ENCODE peak calls at places on chromosomes 5 and 9, in five cellular contexts. N, E, A, K and G are unnamed samples.

GRCh38 chr9:104861406-104861805 is 66.5 kb downstream of the ABCA1 start:
- DNase-seq in E (no peak), N (no peak), A (no peak), K (no peak), G (no peak)

GRCh38 chr5:141513021-141513626 is 24.2 kb downstream of the PCDHGC5 start:
- DNase-seq in N (no peak), E (no peak), A (no peak), K (no peak), G (no peak)

GRCh38 chr5:138491669-138492551 is 26.6 kb downstream of the EGR1 start:
- DNase-seq in K (peak; percentile 92), E (peak; percentile 51), N (peak; percentile 97), A (peak; percentile 76), G (peak; percentile 83)

GRCh38 chr9:75186767-75187380 is 98.6 kb downstream of the OSTF1 start:
- DNase-seq in N (peak; percentile 29), K (peak; percentile 28), A (no peak), E (no peak), G (no peak)

GRCh38 chr9:130499804-130500263 is 55.1 kb downstream of the ASS1 start:
- DNase-seq in E (peak; percentile 87), A (no peak), N (peak; percentile 16), K (peak; percentile 50), G (no peak)

GRCh38 chr5:151469992-151470391 is 22.6 kb downstream of the SLC36A1 start:
- DNase-seq in A (no peak), K (no peak), N (no peak), E (no peak), G (no peak)

GRCh38 chr9:9305600-9305999 is 1307.2 kb downstream of the PTPRD start:
- DNase-seq in N (no peak), K (no peak), E (no peak), A (no peak), G (no peak)

GRCh38 chr9:6584881-6585597 is 60.5 kb downstream of the GLDC start:
- DNase-seq in A (no peak), K (peak; percentile 57), N (peak; percentile 40), E (no peak), G (no peak)

GRCh38 chr9:112751059-112751795 is 667 bp downstream of the SNX30 start:
- DNase-seq in N (peak; percentile 55), K (peak; percentile 80), E (peak; percentile 85), A (peak; percentile 22), G (peak; percentile 59)

GRCh38 chr5:175868996-175869638 is 2.3 kb upstream of the CPLX2 start:
- DNase-seq in A (no peak), N (no peak), E (no peak), K (no peak), G (no peak)

GRCh38 chr5:96033116-96033515 is 71.5 kb upstream of the ELL2 start:
- DNase-seq in K (no peak), N (no peak), E (no peak), A (no peak), G (no peak)

GRCh38 chr9:87267701-87268100 is 230.0 kb upstream of the DAPK1 start:
- DNase-seq in A (no peak), N (peak; percentile 54), E (no peak), K (no peak), G (no peak)

GRCh38 chr5:72248352-72249032 is 71.5 kb downstream of the MRPS27 start:
- DNase-seq in A (no peak), E (no peak), N (peak; percentile 93), K (peak; percentile 68), G (no peak)

GRCh38 chr5:1029945-1030625 is 21.5 kb downstream of the NKD2 start:
- DNase-seq in E (no peak), K (no peak), N (no peak), A (no peak), G (no peak)

GRCh38 chr5:146541956-146542849 is 26.2 kb upstream of the GPR151 start:
- DNase-seq in K (peak; percentile 68), E (peak; percentile 39), A (peak; percentile 46), N (peak; percentile 78), G (no peak)

GRCh38 chr5:67012241-67012640 is 184.4 kb downstream of the CD180 start:
- DNase-seq in A (no peak), E (no peak), N (peak; percentile 62), K (peak; percentile 90), G (no peak)

GRCh38 chr5:28855631-28856030 is 1817.2 kb upstream of the CDH9 start:
- DNase-seq in A (no peak), N (peak; percentile 13), K (peak; percentile 1), E (no peak), G (no peak)

GRCh38 chr5:93512799-93513198 is 68.2 kb downstream of the NR2F1-AS1 start:
- DNase-seq in K (peak; percentile 60), N (peak; percentile 29), E (no peak), A (no peak), G (no peak)

GRCh38 chr9:33884856-33885701 is 68.1 kb downstream of the UBE2R2 start:
- DNase-seq in A (no peak), E (no peak), K (no peak), N (peak; percentile 46), G (no peak)

GRCh38 chr5:24232929-24233328 is 411.8 kb downstream of the CDH10 start:
- DNase-seq in A (no peak), N (peak; percentile 2), E (no peak), K (peak; percentile 16), G (no peak)